ENCODE peak calls at places on chromosomes 1 and 21, in nine cellular contexts. G, L, D, C, O, H, M, I and W are unnamed samples.

GRCh38 chr1:24119859-24120756 is 8.2 kb upstream of the MYOM3 start:
- DNase-seq in M (no peak), H (no peak), D (no peak), L (no peak), O (peak; percentile 87), I (no peak), G (no peak), C (peak; percentile 56), W (peak; percentile 10)

GRCh38 chr1:92945748-92946270 is 15.5 kb downstream of the DIPK1A start:
- DNase-seq in L (no peak), H (no peak), C (no peak), I (no peak), G (no peak), M (no peak), D (no peak), O (no peak), W (no peak)

GRCh38 chr1:32886012-32886827 is at the start of gene HPCA:
- DNase-seq in M (no peak), O (peak; percentile 92), H (peak; percentile 93), D (no peak), I (peak; percentile 76), L (peak; percentile 96), C (peak; percentile 81), G (peak; percentile 28), W (peak; percentile 51)

GRCh38 chr1:172108494-172108893 is 267.2 kb downstream of the DNM3 start:
- DNase-seq in M (no peak), H (no peak), I (no peak), C (peak; percentile 33), G (no peak), O (no peak), D (no peak), L (no peak), W (peak; percentile 43)

GRCh38 chr1:230781596-230781995 is 34.4 kb downstream of the CAPN9 start:
- DNase-seq in O (no peak), D (no peak), H (no peak), G (peak; percentile 65), L (no peak), I (no peak), M (no peak), C (no peak), W (peak; percentile 22)

GRCh38 chr1:90823686-90824085 is 106.6 kb upstream of the BARHL2 start:
- DNase-seq in O (no peak), L (no peak), H (no peak), C (no peak), D (no peak), M (no peak), I (no peak), G (no peak), W (no peak)

GRCh38 chr1:93565496-93566221 is 116.0 kb downstream of the BCAR3 start:
- DNase-seq in C (peak; percentile 88), H (no peak), D (no peak), O (no peak), M (no peak), I (no peak), L (no peak), G (no peak), W (no peak)

GRCh38 chr21:36917487-36918158 is 48.8 kb downstream of the HLCS start:
- DNase-seq in O (peak; percentile 72), G (peak; percentile 44), M (no peak), I (no peak), D (no peak), C (peak; percentile 58), H (peak; percentile 77), L (peak; percentile 71), W (peak; percentile 87)

GRCh38 chr1:232510367-232511110 is 119.4 kb downstream of the SIPA1L2 start:
- DNase-seq in O (no peak), L (no peak), D (no peak), I (no peak), M (no peak), G (no peak), C (peak; percentile 20), H (no peak), W (peak; percentile 71)

GRCh38 chr21:41928621-41929220 is 25.1 kb downstream of the C2CD2 start:
- DNase-seq in O (no peak), I (no peak), M (no peak), C (no peak), H (no peak), G (peak; percentile 66), L (no peak), D (peak; percentile 51), W (no peak)

GRCh38 chr21:14901482-14901958 is 163.3 kb downstream of the NRIP1 start:
- DNase-seq in G (no peak), I (no peak), H (no peak), D (no peak), M (peak; percentile 78), O (no peak), C (peak; percentile 43), L (no peak), W (peak; percentile 84)

GRCh38 chr1:244439391-244440032 is 12.2 kb downstream of the ADSS2 start:
- DNase-seq in M (no peak), H (peak; percentile 50), L (no peak), G (no peak), D (no peak), I (no peak), C (no peak), O (no peak), W (no peak)

GRCh38 chr21:21624674-21625073 is 626.5 kb downstream of the NCAM2 start:
- DNase-seq in M (no peak), O (no peak), H (no peak), C (peak; percentile 45), L (no peak), G (no peak), D (no peak), I (no peak), W (no peak)

GRCh38 chr1:26784886-26785285 is 2.9 kb upstream of the PIGV start:
- DNase-seq in I (no peak), O (no peak), M (no peak), H (no peak), D (no peak), L (no peak), C (no peak), G (no peak), W (no peak)

DNA sequence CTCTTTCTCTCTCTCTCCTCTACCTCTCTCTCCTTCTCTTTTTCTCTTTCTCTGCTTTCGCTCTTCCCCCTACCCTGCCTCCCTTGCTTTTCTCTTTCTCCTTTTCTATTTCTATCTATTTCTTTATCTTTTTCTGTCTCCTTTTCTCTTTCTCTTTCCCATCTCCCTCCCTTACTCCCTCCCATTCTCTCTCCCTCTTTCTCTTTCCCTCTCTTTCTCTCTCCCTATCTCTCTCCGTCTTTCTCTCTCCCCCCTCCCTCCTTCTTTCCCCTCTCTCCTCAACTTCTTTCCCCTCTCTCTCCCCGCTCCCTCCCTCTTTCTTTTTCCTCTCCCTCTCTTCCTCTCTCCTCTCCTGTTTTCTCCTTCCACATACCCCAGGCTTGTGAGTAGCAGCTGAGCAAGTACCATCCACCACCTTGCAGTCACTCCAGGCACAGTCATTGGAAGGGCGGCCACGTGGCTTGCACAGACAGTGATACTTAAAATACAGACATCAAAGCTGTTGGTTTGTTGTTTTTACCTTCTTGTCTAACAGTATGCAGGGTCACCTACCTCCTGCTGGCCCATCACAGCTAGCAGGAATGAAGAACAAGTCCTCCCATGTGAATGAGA is 209.1 kb upstream of the COA6 start:
- DNase-seq in H (peak; percentile 36), I (no peak), L (no peak), G (no peak), D (no peak), C (no peak), O (no peak), M (no peak), W (no peak)
- TF ChIP-seq EZH2phosphoT487 in H (no peak), I (no peak), L (no peak), G (no peak), D (no peak), C (no peak), O (no peak), M (no peak), W (no peak)

GRCh38 chr1:204447736-204448135 is 36.1 kb upstream of the PPP1R15B start:
- DNase-seq in I (no peak), G (no peak), O (no peak), C (no peak), D (no peak), H (no peak), M (no peak), L (no peak), W (no peak)
- H3K4me2 ChIP-seq in I (no peak overlapping the region), G (no peak overlapping the region), O (no peak overlapping the region), C (no peak overlapping the region), D (no peak overlapping the region), H (no peak overlapping the region), M (no peak overlapping the region), L (no peak overlapping the region), W (no peak overlapping the region)

GRCh38 chr1:168320149-168320548 is 39.5 kb downstream of the TBX19 start:
- DNase-seq in D (no peak), O (no peak), M (no peak), G (no peak), I (no peak), C (no peak), H (no peak), L (no peak), W (no peak)

GRCh38 chr1:168320805-168321577 is 40.3 kb downstream of the TBX19 start:
- DNase-seq in O (peak; percentile 58), I (no peak), C (peak; percentile 96), H (no peak), G (no peak), M (peak; percentile 71), D (no peak), L (no peak), W (peak; percentile 92)

GRCh38 chr1:168317309-168317708 is 36.6 kb downstream of the TBX19 start:
- DNase-seq in D (no peak), O (no peak), C (no peak), H (no peak), L (no peak), I (no peak), G (peak; percentile 94), M (no peak), W (peak; percentile 26)

GRCh38 chr1:168321945-168322344 is 41.3 kb downstream of the TBX19 start:
- DNase-seq in O (peak; percentile 11), L (no peak), I (no peak), C (peak; percentile 54), G (peak; percentile 76), D (peak; percentile 14), M (peak; percentile 27), H (no peak), W (peak; percentile 75)

DNA sequence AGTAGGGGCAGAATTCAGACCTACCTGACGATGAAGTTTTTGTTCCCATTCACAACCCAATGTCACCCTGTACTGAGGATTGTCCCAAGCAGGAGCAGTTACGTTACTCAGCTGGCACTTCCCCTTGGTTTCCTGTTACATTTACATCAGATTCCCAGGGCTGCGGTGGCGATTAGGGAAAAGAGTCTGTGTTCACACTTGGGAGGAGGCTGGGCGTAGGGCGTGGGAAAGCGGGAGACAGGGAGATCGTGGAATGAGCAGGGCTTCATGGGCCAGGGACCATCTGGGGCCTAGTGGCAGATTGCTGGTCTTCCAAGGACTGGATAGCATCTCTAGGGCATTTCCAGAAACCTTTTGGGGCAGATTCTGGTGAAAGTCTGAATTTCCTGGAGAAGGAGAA is 39.0 kb downstream of the TBX19 start:
- DNase-seq in C (no peak), O (no peak), G (no peak), M (no peak), L (peak; percentile 13), D (no peak), I (no peak), H (peak; percentile 62), W (no peak)
- TF ChIP-seq EZH2phosphoT487 in C (no peak), O (no peak), G (no peak), M (no peak), L (no peak), D (no peak), I (no peak), H (no peak), W (no peak)

DNA sequence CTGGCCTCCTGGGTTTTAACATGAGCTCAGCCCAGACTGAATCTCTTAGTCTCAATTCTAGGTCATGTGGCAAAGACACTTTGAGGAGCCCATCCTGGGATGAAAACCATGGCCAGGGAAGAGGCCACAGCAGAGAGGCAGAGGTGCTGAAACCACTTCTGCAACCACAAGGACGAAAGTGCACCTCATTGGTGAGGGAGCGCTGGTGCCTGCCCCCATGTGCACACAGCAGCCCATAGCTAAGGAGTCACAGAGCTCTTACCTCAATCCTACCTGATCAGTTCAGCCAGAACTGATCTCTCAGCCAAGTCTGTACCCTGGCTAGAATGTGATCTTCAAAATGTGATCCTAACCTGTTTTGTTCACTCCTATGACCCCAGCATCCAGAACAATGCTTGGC is 32.9 kb upstream of the SRP9 start:
- DNase-seq in I (no peak), H (no peak), C (no peak), G (no peak), L (no peak), M (no peak), D (no peak), O (no peak), W (no peak)
- H3K4me2 ChIP-seq in I (no peak overlapping the region), H (no peak overlapping the region), C (no peak overlapping the region), G (no peak overlapping the region), L (no peak overlapping the region), M (no peak overlapping the region), D (no peak overlapping the region), O (no peak overlapping the region), W (no peak overlapping the region)